ENCODE peak calls at places on chromosomes 2 and 18, in ten cellular contexts. Y is NCI-H1417, C is BJ, A is NCI-H1436 treated with DMSO at 0.1 percent for 48 hours, O is pancreas, W is endothelial cell, X is heart left ventricle, G is erythroblast, P is NAMALWA, F is NCI-H146. V is an unnamed sample.

GRCh38 chr2:178194600-178195389 is 483 bp downstream of the OSBPL6 start:
- DNase-seq in Y (peak), C (peak), A (no peak), O (peak), W (peak), X (peak), G (peak), P (peak), F (peak), V (no peak)

GRCh38 chr18:27202771-27203170 is 17.7 kb upstream of the CHST9 start:
- DNase-seq in Y (no peak), C (no peak), A (no peak), O (no peak), W (no peak), X (no peak), G (no peak), P (no peak), F (no peak), V (no peak)

GRCh38 chr2:230097841-230098240 is 29.1 kb upstream of the SLC16A14 start:
- DNase-seq in Y (no peak), C (no peak), A (no peak), O (no peak), W (no peak), X (no peak), G (no peak), P (no peak), F (no peak), V (no peak)

GRCh38 chr18:48834421-48835011 is 116.2 kb downstream of the SMAD7 start:
- DNase-seq in Y (no peak), C (peak), A (no peak), O (no peak), W (peak), X (peak), G (no peak), P (peak), F (no peak), V (peak)

GRCh38 chr2:128424806-128425205 is 106.1 kb upstream of the HS6ST1 start:
- DNase-seq in Y (no peak), C (no peak), A (no peak), O (peak), W (no peak), X (no peak), G (no peak), P (no peak), F (no peak), V (no peak)

GRCh38 chr2:240926516-240927389 is 20.6 kb downstream of the CROCC2 start:
- DNase-seq in Y (no peak), C (no peak), A (no peak), O (peak), W (no peak), X (peak), G (no peak), P (no peak), F (no peak), V (no peak)

GRCh38 chr2:160337728-160338127 is 137.7 kb upstream of the ITGB6 start:
- DNase-seq in Y (no peak), C (no peak), A (no peak), O (no peak), W (no peak), X (no peak), G (no peak), P (no peak), F (no peak), V (no peak)

GRCh38 chr18:58396144-58396543 is 232.7 kb downstream of the ALPK2 start:
- DNase-seq in Y (peak), C (no peak), A (no peak), O (no peak), W (no peak), X (no peak), G (no peak), P (no peak), F (no peak), V (no peak)

GRCh38 chr2:118650327-118650726 is 197.1 kb downstream of the EN1 start:
- DNase-seq in Y (no peak), C (no peak), A (no peak), O (no peak), W (no peak), X (no peak), G (no peak), P (no peak), F (no peak), V (no peak)

GRCh38 chr2:113918229-113918628 is 28.3 kb downstream of the ACTR3 start:
- DNase-seq in Y (no peak), C (no peak), A (no peak), O (no peak), W (no peak), X (no peak), G (no peak), P (no peak), F (no peak), V (no peak)

GRCh38 chr18:72541871-72542690 is 2.1 kb downstream of the CBLN2 start:
- DNase-seq in Y (peak), C (no peak), A (no peak), O (no peak), W (no peak), X (no peak), G (peak), P (no peak), F (peak), V (no peak)

GRCh38 chr2:42117923-42118758 is 51.0 kb upstream of the EML4 start:
- DNase-seq in Y (peak), C (peak), A (no peak), O (no peak), W (no peak), X (no peak), G (no peak), P (peak), F (no peak), V (peak)

GRCh38 chr2:39469807-39470206 is 32.7 kb upstream of the MAP4K3 start:
- DNase-seq in Y (no peak), C (no peak), A (no peak), O (peak), W (no peak), X (peak), G (peak), P (peak), F (no peak), V (peak)

GRCh38 chr2:178152033-178152432 is 39.8 kb downstream of the RBM45 start:
- DNase-seq in Y (peak), C (no peak), A (no peak), O (no peak), W (no peak), X (no peak), G (no peak), P (no peak), F (no peak), V (no peak)

GRCh38 chr2:60479226-60480088 is 74.0 kb downstream of the BCL11A start:
- DNase-seq in Y (no peak), C (no peak), A (no peak), O (no peak), W (no peak), X (no peak), G (no peak), P (no peak), F (no peak), V (no peak)

GRCh38 chr2:234953116-234954031 is 1.6 kb downstream of the SH3BP4 start:
- DNase-seq in Y (peak), C (no peak), A (no peak), O (peak), W (no peak), X (no peak), G (no peak), P (no peak), F (no peak), V (no peak)

GRCh38 chr18:22987547-22988182 is 54.5 kb downstream of the RBBP8 start:
- DNase-seq in Y (no peak), C (no peak), A (no peak), O (no peak), W (no peak), X (no peak), G (no peak), P (no peak), F (no peak), V (no peak)

GRCh38 chr2:183105402-183106134 is 18.7 kb upstream of the NUP35 start:
- DNase-seq in Y (no peak), C (peak), A (no peak), O (no peak), W (no peak), X (no peak), G (no peak), P (no peak), F (no peak), V (no peak)

GRCh38 chr18:57674891-57675290 is 53.3 kb upstream of the NARS1 start:
- DNase-seq in Y (no peak), C (no peak), A (no peak), O (no peak), W (no peak), X (no peak), G (no peak), P (no peak), F (no peak), V (no peak)

GRCh38 chr2:241272722-241273551 is 42.5 kb downstream of the HDLBP start:
- DNase-seq in Y (no peak), C (no peak), A (no peak), O (peak), W (peak), X (peak), G (peak), P (no peak), F (peak), V (peak)

GRCh38 chr2:105052773-105053172 is 14.9 kb downstream of the MRPS9 start:
- DNase-seq in Y (no peak), C (no peak), A (no peak), O (peak), W (no peak), X (peak), G (peak), P (no peak), F (no peak), V (no peak)

GRCh38 chr2:85766214-85766613 is 12.4 kb downstream of the ATOH8 start:
- DNase-seq in Y (no peak), C (no peak), A (no peak), O (no peak), W (no peak), X (no peak), G (no peak), P (no peak), F (no peak), V (peak)

GRCh38 chr2:47535991-47536390 is 133.0 kb downstream of the MSH2 start:
- DNase-seq in Y (no peak), C (no peak), A (no peak), O (no peak), W (no peak), X (no peak), G (no peak), P (no peak), F (no peak), V (no peak)

GRCh38 chr2:199757466-199757865 is 93.5 kb downstream of the FTCDNL1 start:
- DNase-seq in Y (no peak), C (no peak), A (no peak), O (no peak), W (no peak), X (peak), G (no peak), P (no peak), F (no peak), V (no peak)

V was measured in MV-4-11.